ENCODE peak calls at places on chromosomes 2 and 18, in seven cellular contexts. One of them, this sample, is unnamed. For H3K27me3, the result is how much of the 10 kb centered on the place peaks cover.

GRCh38 chr2:231356474-231356849 is 39.0 kb upstream of the B3GNT7 start:
- DNase-seq in ovary: peak
- DNase-seq in upper lobe of right lung: no peak
- DNase-seq in GM23248: no peak
- DNase-seq in tibial nerve: no peak
- DNase-seq in tibial artery: no peak
- DNase-seq in small intestine: no peak
- DNase-seq in this sample: no peak

GRCh38 chr2:26605195-26605968 is 35.8 kb downstream of the CIB4 start:
- DNase-seq in GM23248: peak
- DNase-seq in tibial nerve: no peak
- DNase-seq in ovary: peak
- DNase-seq in small intestine: peak
- DNase-seq in tibial artery: peak
- DNase-seq in upper lobe of right lung: peak
- DNase-seq in this sample: peak

GRCh38 chr2:67130526-67131309 is 266.4 kb upstream of the ETAA1 start:
- DNase-seq in tibial nerve: no peak
- DNase-seq in tibial artery: no peak
- DNase-seq in small intestine: no peak
- DNase-seq in GM23248: no peak
- DNase-seq in ovary: no peak
- DNase-seq in upper lobe of right lung: no peak
- DNase-seq in this sample: no peak

GRCh38 chr2:20229322-20230201 is 4.6 kb upstream of the SDC1 start:
- DNase-seq in GM23248: peak
- DNase-seq in tibial artery: peak
- DNase-seq in upper lobe of right lung: peak
- DNase-seq in ovary: no peak
- DNase-seq in small intestine: no peak
- DNase-seq in tibial nerve: no peak
- DNase-seq in this sample: peak

GRCh38 chr2:27494284-27494943 is 586 bp downstream of the FNDC4 start:
- DNase-seq in GM23248: peak
- DNase-seq in small intestine: no peak
- DNase-seq in ovary: peak
- DNase-seq in tibial nerve: no peak
- DNase-seq in upper lobe of right lung: no peak
- DNase-seq in tibial artery: peak
- DNase-seq in this sample: no peak

GRCh38 chr2:160513120-160513519 is 19.5 kb upstream of the RBMS1 start:
- DNase-seq in GM23248: no peak
- DNase-seq in tibial nerve: no peak
- DNase-seq in upper lobe of right lung: no peak
- DNase-seq in ovary: no peak
- DNase-seq in small intestine: no peak
- DNase-seq in tibial artery: no peak
- DNase-seq in this sample: no peak

GRCh38 chr2:239966029-239966847 is 58.9 kb downstream of the NDUFA10 start:
- DNase-seq in ovary: no peak
- DNase-seq in upper lobe of right lung: peak
- DNase-seq in small intestine: no peak
- DNase-seq in GM23248: peak
- DNase-seq in tibial artery: no peak
- DNase-seq in tibial nerve: no peak
- DNase-seq in this sample: no peak

GRCh38 chr2:189142893-189143759 is 36.4 kb downstream of the COL5A2 start:
- DNase-seq in small intestine: peak
- DNase-seq in tibial artery: no peak
- DNase-seq in GM23248: peak
- DNase-seq in upper lobe of right lung: no peak
- DNase-seq in ovary: no peak
- DNase-seq in tibial nerve: no peak
- DNase-seq in this sample: peak

GRCh38 chr18:47036298-47036874 is 965 bp upstream of the ELOA2 start:
- DNase-seq in tibial nerve: no peak
- DNase-seq in upper lobe of right lung: no peak
- DNase-seq in ovary: no peak
- DNase-seq in small intestine: peak
- DNase-seq in GM23248: peak
- DNase-seq in tibial artery: no peak
- DNase-seq in this sample: no peak

GRCh38 chr18:66632771-66633170 is 28.9 kb upstream of the CDH19 start:
- DNase-seq in tibial artery: no peak
- DNase-seq in tibial nerve: no peak
- DNase-seq in GM23248: no peak
- DNase-seq in small intestine: no peak
- DNase-seq in upper lobe of right lung: no peak
- DNase-seq in ovary: no peak
- DNase-seq in this sample: no peak

GRCh38 chr2:240836781-240837467 is 16.9 kb upstream of the KIF1A start:
- DNase-seq in ovary: peak
- DNase-seq in upper lobe of right lung: no peak
- DNase-seq in tibial nerve: no peak
- DNase-seq in small intestine: no peak
- DNase-seq in tibial artery: no peak
- DNase-seq in GM23248: peak
- DNase-seq in this sample: no peak

GRCh38 chr2:206856474-206856873 is 82.8 kb upstream of the CPO start:
- DNase-seq in tibial nerve: no peak
- DNase-seq in GM23248: peak
- DNase-seq in upper lobe of right lung: no peak
- DNase-seq in small intestine: no peak
- DNase-seq in tibial artery: no peak
- DNase-seq in ovary: no peak
- DNase-seq in this sample: no peak

GRCh38 chr2:1132328-1132964 is 181.8 kb downstream of the SNTG2 start:
- DNase-seq in upper lobe of right lung: no peak
- DNase-seq in small intestine: no peak
- DNase-seq in tibial artery: no peak
- DNase-seq in tibial nerve: no peak
- DNase-seq in ovary: no peak
- DNase-seq in GM23248: no peak
- DNase-seq in this sample: no peak

GRCh38 chr2:48529676-48530032 is 300 bp upstream of the STON1 start:
- DNase-seq in tibial artery: no peak
- DNase-seq in tibial nerve: no peak
- DNase-seq in upper lobe of right lung: no peak
- DNase-seq in ovary: peak
- DNase-seq in small intestine: no peak
- DNase-seq in GM23248: no peak
- DNase-seq in this sample: no peak

GRCh38 chr18:2971741-2972552 is 41.0 kb downstream of the LPIN2 start:
- DNase-seq in small intestine: peak
- DNase-seq in upper lobe of right lung: peak
- DNase-seq in GM23248: peak
- DNase-seq in tibial artery: no peak
- DNase-seq in ovary: no peak
- DNase-seq in tibial nerve: no peak
- DNase-seq in this sample: no peak

GRCh38 chr2:171522804-171523338 is 597 bp downstream of the CYBRD1 start:
- DNase-seq in tibial artery: no peak
- DNase-seq in GM23248: peak
- DNase-seq in tibial nerve: no peak
- DNase-seq in upper lobe of right lung: peak
- DNase-seq in ovary: peak
- DNase-seq in small intestine: no peak
- DNase-seq in this sample: peak

GRCh38 chr2:1886405-1886992 is 142.2 kb upstream of the PXDN start:
- DNase-seq in GM23248: peak
- DNase-seq in small intestine: peak
- DNase-seq in tibial nerve: peak
- DNase-seq in ovary: no peak
- DNase-seq in tibial artery: no peak
- DNase-seq in upper lobe of right lung: peak
- DNase-seq in this sample: peak

GRCh38 chr2:24509425-24509824 is 18.4 kb downstream of the NCOA1 start:
- DNase-seq in tibial artery: no peak
- DNase-seq in ovary: no peak
- DNase-seq in GM23248: no peak
- DNase-seq in tibial nerve: no peak
- DNase-seq in small intestine: no peak
- DNase-seq in upper lobe of right lung: no peak
- DNase-seq in this sample: no peak

GRCh38 chr18:77081387-77081773 is 51.2 kb downstream of the MBP start:
- DNase-seq in small intestine: no peak
- DNase-seq in ovary: no peak
- DNase-seq in tibial nerve: no peak
- DNase-seq in GM23248: peak
- DNase-seq in upper lobe of right lung: no peak
- DNase-seq in tibial artery: no peak
- DNase-seq in this sample: no peak

GRCh38 chr2:60519259-60519863 is 34.1 kb downstream of the BCL11A start:
- DNase-seq in ovary: no peak
- DNase-seq in GM23248: peak
- DNase-seq in small intestine: peak
- DNase-seq in tibial artery: no peak
- DNase-seq in upper lobe of right lung: no peak
- DNase-seq in tibial nerve: no peak
- DNase-seq in this sample: no peak

GRCh38 chr18:44691148-44691925 is 10.6 kb downstream of the SETBP1 start:
- DNase-seq in upper lobe of right lung: no peak
- DNase-seq in tibial artery: no peak
- DNase-seq in ovary: no peak
- DNase-seq in tibial nerve: no peak
- DNase-seq in GM23248: no peak
- DNase-seq in small intestine: peak
- DNase-seq in this sample: no peak
- H3K4me3 ChIP-seq in upper lobe of right lung: no peak
- H3K4me3 ChIP-seq in tibial artery: no peak
- H3K4me3 ChIP-seq in ovary: no peak
- H3K4me3 ChIP-seq in tibial nerve: no peak
- H3K4me3 ChIP-seq in GM23248: no peak
- H3K4me3 ChIP-seq in small intestine: no peak
- H3K4me3 ChIP-seq in this sample: no peak

GRCh38 chr2:123976249-123976648 is 48.8 kb upstream of the CNTNAP5 start:
- DNase-seq in tibial artery: no peak
- DNase-seq in ovary: no peak
- DNase-seq in upper lobe of right lung: no peak
- DNase-seq in tibial nerve: no peak
- DNase-seq in small intestine: no peak
- DNase-seq in GM23248: no peak
- DNase-seq in this sample: no peak
- H3K27ac ChIP-seq in tibial artery: no peak
- H3K27ac ChIP-seq in ovary: no peak
- H3K27ac ChIP-seq in upper lobe of right lung: no peak
- H3K27ac ChIP-seq in tibial nerve: no peak
- H3K27ac ChIP-seq in small intestine: no peak
- H3K27ac ChIP-seq in GM23248: no peak
- H3K27ac ChIP-seq in this sample: no peak

GRCh38 chr2:100823665-100824438 is 3.9 kb downstream of the NPAS2 start:
- DNase-seq in small intestine: no peak
- DNase-seq in tibial artery: no peak
- DNase-seq in tibial nerve: no peak
- DNase-seq in upper lobe of right lung: no peak
- DNase-seq in ovary: no peak
- DNase-seq in GM23248: no peak
- DNase-seq in this sample: no peak
- H3K27me3 ChIP-seq in small intestine: under half
- H3K27me3 ChIP-seq in tibial artery: under half
- H3K27me3 ChIP-seq in tibial nerve: under half
- H3K27me3 ChIP-seq in upper lobe of right lung: under half
- H3K27me3 ChIP-seq in ovary: under half
- H3K27me3 ChIP-seq in GM23248: under half
- H3K27me3 ChIP-seq in this sample: under half

GRCh38 chr18:58292675-58293074 is 248.6 kb downstream of the NEDD4L start:
- DNase-seq in upper lobe of right lung: no peak
- DNase-seq in GM23248: no peak
- DNase-seq in tibial nerve: no peak
- DNase-seq in small intestine: no peak
- DNase-seq in ovary: no peak
- DNase-seq in tibial artery: no peak
- DNase-seq in this sample: no peak

GRCh38 chr18:58287626-58288289 is 243.7 kb downstream of the NEDD4L start:
- DNase-seq in GM23248: no peak
- DNase-seq in tibial nerve: no peak
- DNase-seq in small intestine: peak
- DNase-seq in upper lobe of right lung: no peak
- DNase-seq in tibial artery: no peak
- DNase-seq in ovary: no peak
- DNase-seq in this sample: peak

GRCh38 chr18:58291131-58291530 is 247.1 kb downstream of the NEDD4L start:
- DNase-seq in tibial nerve: no peak
- DNase-seq in GM23248: no peak
- DNase-seq in tibial artery: no peak
- DNase-seq in small intestine: no peak
- DNase-seq in ovary: no peak
- DNase-seq in upper lobe of right lung: no peak
- DNase-seq in this sample: no peak

GRCh38 chr18:58288922-58289797 is 245.1 kb downstream of the NEDD4L start:
- DNase-seq in tibial nerve: no peak
- DNase-seq in upper lobe of right lung: no peak
- DNase-seq in ovary: no peak
- DNase-seq in GM23248: peak
- DNase-seq in small intestine: no peak
- DNase-seq in tibial artery: no peak
- DNase-seq in this sample: peak

GRCh38 chr18:58290059-58290747 is 246.2 kb downstream of the NEDD4L start:
- DNase-seq in GM23248: peak
- DNase-seq in tibial nerve: no peak
- DNase-seq in tibial artery: no peak
- DNase-seq in small intestine: no peak
- DNase-seq in upper lobe of right lung: no peak
- DNase-seq in ovary: no peak
- DNase-seq in this sample: peak
- H3K4me3 ChIP-seq in GM23248: no peak
- H3K4me3 ChIP-seq in tibial nerve: no peak
- H3K4me3 ChIP-seq in tibial artery: no peak
- H3K4me3 ChIP-seq in small intestine: no peak
- H3K4me3 ChIP-seq in upper lobe of right lung: no peak
- H3K4me3 ChIP-seq in ovary: no peak
- H3K4me3 ChIP-seq in this sample: no peak

DNA sequence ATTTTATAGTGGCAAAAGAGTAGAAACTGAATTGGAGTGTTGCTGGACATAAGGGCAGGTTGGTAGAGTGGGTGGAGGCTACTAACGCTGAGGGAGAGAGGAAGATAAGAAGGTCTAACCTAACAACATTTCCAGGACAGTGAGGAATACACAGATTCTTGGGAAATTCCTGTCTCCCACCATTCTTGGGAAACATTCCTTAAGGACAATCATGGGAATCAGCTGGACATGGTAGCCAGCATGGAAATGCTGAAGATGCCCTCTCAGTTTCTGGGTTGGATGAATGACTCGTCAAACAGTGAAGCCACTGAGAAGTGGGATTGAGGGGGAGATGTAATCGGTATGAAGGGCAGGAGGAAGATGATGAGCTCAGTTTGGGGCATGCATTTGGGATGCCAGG is 265.4 kb downstream of the AFF3 start:
- DNase-seq in GM23248: no peak
- DNase-seq in small intestine: no peak
- DNase-seq in tibial artery: no peak
- DNase-seq in ovary: no peak
- DNase-seq in tibial nerve: no peak
- DNase-seq in upper lobe of right lung: no peak
- DNase-seq in this sample: no peak
- H3K27ac ChIP-seq in GM23248: no peak
- H3K27ac ChIP-seq in small intestine: no peak
- H3K27ac ChIP-seq in tibial artery: no peak
- H3K27ac ChIP-seq in ovary: no peak
- H3K27ac ChIP-seq in tibial nerve: no peak
- H3K27ac ChIP-seq in upper lobe of right lung: no peak
- H3K27ac ChIP-seq in this sample: no peak

This sample was measured in SJSA1.